ENCODE peak calls at places on chromosomes 6 and 20, in four cellular contexts. B is heart right ventricle; P is D341Med; R is stimulated activated CD4-positive, alpha-beta T cell treated with anti-CD3 and anti-CD28 coated beads, Interleukin-15, amount 100 ng/mL, for 24 hours. O is an unnamed sample.

GRCh38 chr6:116695398-116695797 is 14.4 kb downstream of the KPNA5 start:
- DNase-seq in P (no peak), R (no peak), B (no peak), O (no peak)

GRCh38 chr6:1662532-1662931 is 52.8 kb downstream of the FOXC1 start:
- DNase-seq in P (no peak), B (no peak), R (no peak), O (no peak)

GRCh38 chr6:10837009-10837691 is 1.2 kb downstream of the MAK start:
- DNase-seq in B (peak), P (peak), R (no peak), O (peak)

GRCh38 chr20:53748821-53749402 is 155.3 kb upstream of the ZNF217 start:
- DNase-seq in R (peak), B (no peak), P (no peak), O (no peak)

GRCh38 chr6:154661751-154662150 is 71.5 kb upstream of the SCAF8 start:
- DNase-seq in B (no peak), R (no peak), P (no peak), O (no peak)

GRCh38 chr6:161973064-161973463 is 699.2 kb upstream of the AGPAT4 start:
- DNase-seq in P (no peak), B (no peak), R (no peak), O (no peak)

GRCh38 chr20:31833130-31833930 is 12.1 kb downstream of the FOXS1 start:
- DNase-seq in P (peak), R (peak), B (peak), O (no peak)

GRCh38 chr6:158026901-158027589 is 45.4 kb downstream of the SYNJ2 start:
- DNase-seq in P (no peak), R (no peak), B (no peak), O (peak)

GRCh38 chr6:56764081-56764566 is 121.4 kb upstream of the DST start:
- DNase-seq in R (no peak), B (no peak), P (peak), O (no peak)

GRCh38 chr6:109816452-109817374 is 125.6 kb downstream of the FIG4 start:
- DNase-seq in B (no peak), R (no peak), P (no peak), O (no peak)

GRCh38 chr20:59850018-59850641 is 83.3 kb downstream of the SYCP2 start:
- DNase-seq in P (no peak), B (no peak), R (no peak), O (no peak)

GRCh38 chr6:157066781-157067491 is 256.4 kb downstream of the TMEM242 start:
- DNase-seq in P (no peak), R (no peak), B (no peak), O (no peak)

GRCh38 chr6:3813150-3813780 is 35.9 kb upstream of the FAM50B start:
- DNase-seq in P (no peak), B (peak), R (peak), O (peak)

O was measured in upper lobe of left lung.